ENCODE peak calls at places on chromosomes 2 and 18, in five cellular contexts. Y is uterus, T is PC-3, X is cardiac fibroblast, R is hepatocyte. H is an unnamed sample.

GRCh38 chr2:225177098-225177497 is 134.8 kb upstream of the DOCK10 start:
- DNase-seq in T (peak; percentile 13), R (no peak), X (peak; percentile 32), Y (no peak), H (peak; percentile 11)

GRCh38 chr2:3712424-3712823 is 9.0 kb downstream of the DCDC2C start:
- DNase-seq in X (no peak), Y (no peak), T (no peak), R (no peak), H (no peak)

GRCh38 chr18:8898990-8899389 is 193.6 kb downstream of the MTCL1 start:
- DNase-seq in X (peak; percentile 5), T (no peak), R (no peak), Y (no peak), H (no peak)

GRCh38 chr18:25345432-25345831 is 6.5 kb downstream of the ZNF521 start:
- DNase-seq in T (no peak), Y (no peak), R (no peak), X (peak; percentile 11), H (no peak)

GRCh38 chr2:192044496-192044895 is 150.2 kb downstream of the TMEFF2 start:
- DNase-seq in R (no peak), Y (no peak), T (no peak), X (no peak), H (no peak)

GRCh38 chr2:85801871-85802270 is 48.1 kb downstream of the ATOH8 start:
- DNase-seq in X (no peak), R (no peak), Y (peak; percentile 5), T (no peak), H (no peak)

GRCh38 chr2:223933098-223933800 is 11.9 kb downstream of the WDFY1 start:
- DNase-seq in Y (no peak), X (no peak), T (no peak), R (no peak), H (no peak)

GRCh38 chr2:54636425-54637139 is 86.9 kb upstream of the EML6 start:
- DNase-seq in X (no peak), T (no peak), Y (no peak), R (no peak), H (peak; percentile 27)

GRCh38 chr18:43271593-43272432 is 5.5 kb downstream of the SYT4 start:
- DNase-seq in T (peak; percentile 60), Y (no peak), R (peak; percentile 59), X (peak; percentile 77), H (peak; percentile 67)

GRCh38 chr18:22391571-22392359 is 25.9 kb downstream of the CTAGE1 start:
- DNase-seq in X (peak; percentile 85), Y (peak; percentile 34), T (peak; percentile 94), R (peak; percentile 65), H (peak; percentile 94)

GRCh38 chr18:48422947-48423378 is 13.8 kb upstream of the ZBTB7C start:
- DNase-seq in T (no peak), X (no peak), R (no peak), Y (no peak), H (no peak)

GRCh38 chr2:28471214-28471613 is 24.6 kb upstream of the PLB1 start:
- DNase-seq in X (no peak), T (no peak), Y (no peak), R (no peak), H (no peak)

GRCh38 chr2:138433995-138434991 is 67.3 kb upstream of the SPOPL start:
- DNase-seq in R (peak; percentile 10), Y (no peak), X (peak; percentile 26), T (no peak), H (no peak)

GRCh38 chr2:219071189-219071816 is 10.6 kb upstream of the IHH start:
- DNase-seq in T (peak; percentile 78), Y (no peak), R (peak; percentile 65), X (no peak), H (no peak)

GRCh38 chr2:179856205-179856604 is 5.2 kb downstream of the ZNF385B start:
- DNase-seq in R (no peak), Y (no peak), T (no peak), X (no peak), H (no peak)

GRCh38 chr2:227888289-227888688 is 16.9 kb downstream of the DAW1 start:
- DNase-seq in T (peak; percentile 18), X (no peak), Y (no peak), R (no peak), H (no peak)

GRCh38 chr2:9382604-9383235 is 40.6 kb downstream of the ITGB1BP1 start:
- DNase-seq in R (no peak), T (peak; percentile 10), Y (no peak), X (no peak), H (no peak)

GRCh38 chr2:135174049-135174801 is 122.1 kb downstream of the RAB3GAP1 start:
- DNase-seq in X (no peak), T (no peak), Y (no peak), R (no peak), H (no peak)

DNA sequence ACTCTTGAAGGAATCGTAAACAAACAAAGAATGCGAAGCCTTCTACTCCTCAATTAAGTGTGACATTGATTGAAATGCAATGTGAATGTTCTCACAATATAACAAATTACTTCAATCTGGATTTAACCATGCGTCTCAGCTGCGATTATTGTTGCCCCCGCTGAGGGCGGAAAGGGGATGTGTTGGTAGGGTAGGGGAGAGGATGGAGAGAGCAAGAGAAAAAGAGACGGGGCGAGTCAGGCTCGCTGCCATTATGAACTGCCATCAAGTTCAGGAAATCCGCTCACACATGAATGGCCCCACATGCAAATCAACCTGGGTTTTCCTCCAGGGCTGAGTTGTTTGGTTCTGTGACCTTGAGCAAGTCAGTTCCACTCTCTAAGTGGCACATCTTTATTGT is 129.8 kb downstream of the PXDN start:
- DNase-seq in T (no peak), Y (no peak), X (no peak), R (no peak), H (no peak)
- H3K4me3 ChIP-seq in T (no peak overlapping the region), Y (no peak overlapping the region), X (no peak overlapping the region), R (no peak overlapping the region), H (no peak overlapping the region)

DNA sequence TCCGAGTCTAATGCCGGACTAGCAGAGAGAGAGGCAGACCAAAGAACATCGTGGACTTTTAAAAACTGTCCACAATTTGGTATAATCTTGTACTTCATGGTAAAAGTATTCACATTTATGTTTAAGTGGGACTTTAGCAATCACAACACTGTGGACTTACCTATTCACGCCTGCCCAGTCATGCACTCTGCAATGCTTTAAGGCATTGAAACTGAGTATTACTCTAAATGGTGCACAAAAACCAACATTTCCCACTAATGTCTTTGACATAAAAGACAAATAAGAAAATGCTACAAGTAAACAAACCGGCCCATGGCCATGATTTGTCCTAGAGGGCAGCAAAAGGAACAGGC is 91.3 kb downstream of the ACVR1 start:
- DNase-seq in X (no peak), Y (no peak), T (peak; percentile 4), R (no peak), H (no peak)
- H3K4me3 ChIP-seq in X (no peak overlapping the region), Y (no peak overlapping the region), T (peak overlapping the region; percentile 56), R (no peak overlapping the region), H (no peak overlapping the region)

DNA sequence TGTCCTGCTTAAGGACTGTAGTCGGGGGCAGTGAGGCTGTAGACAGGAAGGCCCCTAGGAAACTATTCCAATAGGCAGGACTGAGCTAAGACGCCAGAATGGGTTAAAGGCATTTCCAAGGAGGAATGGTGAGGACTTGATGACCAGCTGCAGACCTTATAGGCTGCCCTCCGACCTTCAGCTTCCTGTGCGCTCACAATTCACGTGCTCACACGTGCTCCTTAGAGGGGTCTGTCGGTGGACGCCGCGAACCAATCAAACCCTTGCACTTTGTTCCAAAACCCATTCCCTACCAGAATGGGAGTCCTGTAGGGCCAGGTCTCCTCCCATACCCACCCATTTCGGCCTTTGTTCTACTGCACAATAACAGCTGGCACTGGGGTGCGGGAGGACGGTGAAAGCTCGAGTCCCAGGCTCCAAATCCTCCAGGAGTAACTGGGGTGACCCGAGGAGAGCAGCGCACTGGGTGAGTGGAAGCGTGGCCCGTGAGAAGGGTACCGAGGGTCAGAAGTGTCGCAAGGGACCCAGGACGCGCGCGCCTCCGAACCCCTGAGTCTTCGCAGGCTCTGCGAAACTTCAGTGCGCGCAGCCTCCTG is 12.9 kb downstream of the SIX3 start:
- DNase-seq in Y (no peak), X (no peak), T (no peak), R (no peak), H (no peak)
- H3K4me3 ChIP-seq in Y (no peak overlapping the region), X (no peak overlapping the region), T (no peak overlapping the region), R (no peak overlapping the region), H (no peak overlapping the region)

GRCh38 chr18:77067315-77068061 is 65.1 kb downstream of the MBP start:
- DNase-seq in T (peak; percentile 86), X (peak; percentile 95), R (peak; percentile 74), Y (peak; percentile 74), H (peak; percentile 94)
- H3K4me3 ChIP-seq in T (peak overlapping the region; percentile 9), X (no peak overlapping the region), R (no peak overlapping the region), Y (no peak overlapping the region), H (no peak overlapping the region)

DNA sequence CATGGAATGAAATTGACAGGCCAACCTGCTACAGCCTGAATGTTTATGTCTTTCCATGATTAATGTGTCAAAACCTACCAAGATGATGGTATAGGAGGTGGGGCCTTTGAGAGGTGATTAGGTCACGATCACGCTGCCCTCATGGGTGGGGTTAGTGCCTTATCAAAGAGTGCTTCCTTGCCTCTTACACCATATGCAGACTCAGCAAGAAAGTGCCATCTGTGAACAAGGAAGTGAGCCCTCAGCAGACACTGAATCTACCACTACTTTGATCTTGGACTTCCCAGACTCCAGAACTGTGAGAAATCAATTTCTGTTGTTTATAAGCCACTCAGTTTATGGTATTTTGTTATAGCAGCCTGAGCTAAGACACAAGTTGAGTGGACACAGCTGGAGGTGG is 147.4 kb upstream of the BCL2L11 start:
- DNase-seq in Y (no peak), R (no peak), T (no peak), X (no peak), H (no peak)
- H3K4me3 ChIP-seq in Y (no peak overlapping the region), R (no peak overlapping the region), T (no peak overlapping the region), X (no peak overlapping the region), H (no peak overlapping the region)

DNA sequence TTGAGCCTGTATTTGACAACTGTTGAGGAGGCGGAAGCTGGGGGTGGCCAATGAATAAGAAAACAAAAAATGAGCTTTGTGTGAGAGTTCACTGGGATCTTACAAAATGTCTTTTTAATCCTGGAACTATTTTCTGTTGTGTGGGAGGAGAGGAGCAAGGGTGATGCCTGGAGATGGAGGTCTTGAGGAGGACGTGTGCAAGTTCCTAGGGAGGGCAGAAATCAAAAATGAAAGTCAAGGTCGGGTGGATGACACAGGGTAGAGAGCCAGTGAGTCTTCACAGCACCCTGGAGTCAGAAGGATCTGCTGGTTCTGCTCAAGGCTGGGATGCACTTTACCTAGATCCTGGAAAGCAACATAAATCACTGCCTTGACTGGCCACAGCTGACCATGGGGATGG is 180.3 kb upstream of the PKDCC start:
- DNase-seq in T (no peak), R (no peak), Y (no peak), X (peak; percentile 31), H (peak; percentile 26)
- H3K4me3 ChIP-seq in T (no peak overlapping the region), R (no peak overlapping the region), Y (no peak overlapping the region), X (no peak overlapping the region), H (no peak overlapping the region)

DNA sequence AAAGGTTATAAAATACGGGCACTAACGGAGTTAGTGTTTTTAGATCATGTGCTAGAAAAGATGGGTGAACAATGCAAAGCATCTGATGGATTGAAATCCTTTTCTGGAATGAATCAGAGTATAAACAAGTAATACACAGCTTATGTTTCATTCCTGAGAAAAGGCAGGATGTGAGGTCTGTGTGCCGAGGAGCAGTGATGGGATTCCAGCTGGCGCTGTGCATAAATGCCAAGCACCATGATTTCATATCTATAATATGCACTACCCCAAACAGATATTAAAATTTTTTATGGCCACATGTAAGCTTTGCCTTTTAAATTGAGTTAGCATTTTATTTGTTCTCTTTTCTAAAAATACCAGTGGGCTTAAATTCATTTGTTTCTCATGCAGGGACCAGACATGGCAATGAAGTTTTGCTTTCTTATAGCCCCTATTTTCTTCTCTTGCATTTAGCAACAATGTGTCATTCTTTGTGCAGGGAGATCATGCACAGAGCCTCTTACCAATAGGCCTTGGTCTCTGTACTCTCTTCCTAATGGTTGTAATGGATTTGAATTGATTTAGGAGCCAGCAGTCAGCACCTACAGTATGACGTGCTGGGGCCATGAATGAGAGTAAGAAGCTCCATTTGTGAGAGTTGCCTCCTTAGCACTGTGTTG is 323.9 kb downstream of the SLC8A1 start:
- DNase-seq in T (peak; percentile 33), Y (no peak), R (no peak), X (peak; percentile 60), H (peak; percentile 53)
- H3K4me3 ChIP-seq in T (no peak overlapping the region), Y (no peak overlapping the region), R (no peak overlapping the region), X (no peak overlapping the region), H (no peak overlapping the region)

H was measured in fibroblast of villous mesenchyme.